ENCODE peak calls at places on chromosomes 3 and 15, in seven cellular contexts. W, O, Y, Z, K, V and T are unnamed samples.

GRCh38 chr15:89184886-89185526 is 36.4 kb downstream of the RLBP1 start:
- DNase-seq in W (no peak), O (no peak), Y (no peak), Z (no peak), K (no peak), V (no peak), T (no peak)

GRCh38 chr3:87227104-87227834 is at the start of gene CHMP2B:
- DNase-seq in W (peak), O (peak), Y (peak), Z (peak), K (peak), V (peak), T (peak)

GRCh38 chr3:10933470-10933957 is 59.0 kb upstream of the SLC6A1 start:
- DNase-seq in W (no peak), O (peak), Y (no peak), Z (no peak), K (no peak), V (peak), T (no peak)

GRCh38 chr15:63381301-63382192 is at the start of gene CA12:
- DNase-seq in W (no peak), O (no peak), Y (no peak), Z (peak), K (peak), V (peak), T (no peak)

GRCh38 chr15:72353266-72353665 is 22.5 kb downstream of the HEXA start:
- DNase-seq in W (no peak), O (no peak), Y (no peak), Z (no peak), K (no peak), V (no peak), T (no peak)

GRCh38 chr3:101279162-101279561 is 41.2 kb downstream of the IMPG2 start:
- DNase-seq in W (no peak), O (no peak), Y (no peak), Z (no peak), K (no peak), V (no peak), T (no peak)

GRCh38 chr3:178658694-178659315 is 122.6 kb downstream of the KCNMB2 start:
- DNase-seq in W (no peak), O (no peak), Y (no peak), Z (no peak), K (no peak), V (no peak), T (no peak)

GRCh38 chr15:80309769-80310384 is 57.9 kb upstream of the CTXND1 start:
- DNase-seq in W (no peak), O (no peak), Y (no peak), Z (peak), K (no peak), V (no peak), T (no peak)

GRCh38 chr3:139559541-139559940 is 20.0 kb upstream of the RBP1 start:
- DNase-seq in W (no peak), O (no peak), Y (no peak), Z (no peak), K (no peak), V (no peak), T (no peak)

GRCh38 chr15:73079570-73079969 is 27.3 kb downstream of the NEO1 start:
- DNase-seq in W (no peak), O (no peak), Y (no peak), Z (no peak), K (no peak), V (no peak), T (no peak)

GRCh38 chr3:58337190-58337589 is 4.5 kb downstream of the PXK start:
- DNase-seq in W (no peak), O (no peak), Y (no peak), Z (no peak), K (no peak), V (no peak), T (no peak)

GRCh38 chr3:123792473-123793201 is 91.5 kb downstream of the MYLK start:
- DNase-seq in W (no peak), O (no peak), Y (no peak), Z (no peak), K (no peak), V (no peak), T (no peak)

GRCh38 chr3:66378256-66378655 is 122.6 kb downstream of the LRIG1 start:
- DNase-seq in W (no peak), O (no peak), Y (no peak), Z (peak), K (no peak), V (no peak), T (no peak)

GRCh38 chr3:169846458-169847193 is 23.1 kb downstream of the LRRC31 start:
- DNase-seq in W (no peak), O (no peak), Y (peak), Z (no peak), K (no peak), V (no peak), T (no peak)

GRCh38 chr3:194610690-194611089 is 22.5 kb downstream of the TMEM44 start:
- DNase-seq in W (no peak), O (no peak), Y (no peak), Z (no peak), K (no peak), V (no peak), T (no peak)

GRCh38 chr3:86702381-86702958 is 288.5 kb downstream of the VGLL3 start:
- DNase-seq in W (no peak), O (no peak), Y (no peak), Z (peak), K (no peak), V (no peak), T (no peak)

GRCh38 chr3:11596387-11596786 is 47.3 kb downstream of the VGLL4 start:
- DNase-seq in W (no peak), O (no peak), Y (no peak), Z (no peak), K (no peak), V (no peak), T (peak)

GRCh38 chr15:50042775-50043174 is 76.3 kb downstream of the ATP8B4 start:
- DNase-seq in W (no peak), O (no peak), Y (no peak), Z (no peak), K (no peak), V (no peak), T (no peak)

GRCh38 chr15:40456299-40456712 is 14.5 kb upstream of the CHST14 start:
- DNase-seq in W (no peak), O (no peak), Y (no peak), Z (no peak), K (peak), V (no peak), T (no peak)

GRCh38 chr15:66498501-66499386 is 1.2 kb upstream of the SNAPC5 start:
- DNase-seq in W (no peak), O (no peak), Y (no peak), Z (peak), K (no peak), V (no peak), T (peak)

GRCh38 chr3:105367063-105367405 is 325 bp downstream of the ALCAM start:
- DNase-seq in W (no peak), O (no peak), Y (no peak), Z (peak), K (no peak), V (peak), T (no peak)

GRCh38 chr3:129505341-129505740 is 23.1 kb upstream of the RHO start:
- DNase-seq in W (no peak), O (no peak), Y (no peak), Z (no peak), K (no peak), V (no peak), T (no peak)

GRCh38 chr15:65466901-65467300 is 44.2 kb upstream of the IGDCC4 start:
- DNase-seq in W (no peak), O (no peak), Y (no peak), Z (no peak), K (no peak), V (no peak), T (no peak)

GRCh38 chr3:78659386-78659987 is 1108.3 kb downstream of the ROBO1 start:
- DNase-seq in W (peak), O (no peak), Y (peak), Z (peak), K (no peak), V (no peak), T (no peak)

GRCh38 chr3:101667331-101667730 is 9.6 kb downstream of the ZBTB11 start:
- DNase-seq in W (no peak), O (no peak), Y (no peak), Z (no peak), K (no peak), V (no peak), T (no peak)

GRCh38 chr15:80445300-80446041 is 41.3 kb downstream of the ARNT2 start:
- DNase-seq in W (no peak), O (no peak), Y (no peak), Z (no peak), K (no peak), V (no peak), T (peak)

GRCh38 chr15:63156086-63156707 is 1.1 kb downstream of the RPS27L start:
- DNase-seq in W (no peak), O (no peak), Y (no peak), Z (no peak), K (no peak), V (no peak), T (no peak)

GRCh38 chr3:174440350-174440716 is 418.8 kb upstream of the NAALADL2 start:
- DNase-seq in W (peak), O (no peak), Y (peak), Z (peak), K (peak), V (no peak), T (no peak)

GRCh38 chr3:26484140-26484539 is 138.4 kb upstream of the LRRC3B start:
- DNase-seq in W (no peak), O (no peak), Y (no peak), Z (peak), K (no peak), V (no peak), T (no peak)

GRCh38 chr15:59191855-59192237 is 14.8 kb upstream of the LDHAL6B start:
- DNase-seq in W (no peak), O (no peak), Y (peak), Z (no peak), K (no peak), V (no peak), T (no peak)

GRCh38 chr15:59696332-59696731 is 7.2 kb upstream of the BNIP2 start:
- DNase-seq in W (no peak), O (no peak), Y (no peak), Z (no peak), K (no peak), V (no peak), T (no peak)

GRCh38 chr3:117921908-117922456 is 1112.7 kb downstream of the IGSF11 start:
- DNase-seq in W (no peak), O (no peak), Y (no peak), Z (peak), K (no peak), V (no peak), T (no peak)

GRCh38 chr15:67433495-67434099 is 87.3 kb upstream of the C15orf61 start:
- DNase-seq in W (peak), O (peak), Y (peak), Z (peak), K (peak), V (peak), T (peak)

GRCh38 chr3:195524171-195524896 is 18.8 kb downstream of the PPP1R2 start:
- DNase-seq in W (no peak), O (no peak), Y (no peak), Z (no peak), K (no peak), V (no peak), T (no peak)

GRCh38 chr3:155919728-155920127 is 49.3 kb downstream of the GMPS start:
- DNase-seq in W (no peak), O (no peak), Y (no peak), Z (no peak), K (no peak), V (no peak), T (no peak)

GRCh38 chr15:77798151-77798550 is 165.4 kb upstream of the LINGO1 start:
- DNase-seq in W (no peak), O (no peak), Y (no peak), Z (no peak), K (no peak), V (peak), T (no peak)

GRCh38 chr3:7581831-7582230 is 720.9 kb downstream of the GRM7 start:
- DNase-seq in W (no peak), O (no peak), Y (no peak), Z (no peak), K (no peak), V (no peak), T (no peak)

GRCh38 chr3:63232764-63233396 is 45.2 kb upstream of the SYNPR start:
- DNase-seq in W (no peak), O (no peak), Y (no peak), Z (peak), K (no peak), V (no peak), T (no peak)

GRCh38 chr3:126990890-126991289 is 8.0 kb downstream of the PLXNA1 start:
- DNase-seq in W (no peak), O (no peak), Y (no peak), Z (no peak), K (no peak), V (no peak), T (no peak)

GRCh38 chr3:47162695-47163022 is 1.3 kb downstream of the SETD2 start:
- DNase-seq in W (no peak), O (no peak), Y (no peak), Z (no peak), K (no peak), V (no peak), T (no peak)

GRCh38 chr3:47161983-47162694 is 1.8 kb downstream of the SETD2 start:
- DNase-seq in W (no peak), O (no peak), Y (no peak), Z (no peak), K (no peak), V (no peak), T (no peak)

GRCh38 chr3:47159820-47160219 is 4.1 kb downstream of the SETD2 start:
- DNase-seq in W (no peak), O (no peak), Y (no peak), Z (no peak), K (no peak), V (no peak), T (no peak)

GRCh38 chr3:47163990-47164848 is at the start of gene SETD2:
- DNase-seq in W (peak), O (peak), Y (peak), Z (peak), K (peak), V (peak), T (peak)

GRCh38 chr3:47163023-47163989 is 607 bp downstream of the SETD2 start:
- DNase-seq in W (peak), O (peak), Y (no peak), Z (peak), K (no peak), V (peak), T (peak)
- TF ChIP-seq CTCF in W (no peak), O (no peak), Y (no peak), Z (no peak), K (no peak), V (no peak), T (no peak)

GRCh38 chr15:84604804-84605203 is 4.0 kb downstream of the ZSCAN2 start:
- DNase-seq in W (no peak), O (no peak), Y (no peak), Z (no peak), K (no peak), V (no peak), T (no peak)
- H3K4me3 ChIP-seq in W (no peak), O (no peak), Y (no peak), Z (peak), K (no peak), V (no peak), T (no peak)

GRCh38 chr3:112767177-112767576 is 79.5 kb downstream of the CD200R1L start:
- DNase-seq in W (peak), O (no peak), Y (no peak), Z (no peak), K (no peak), V (no peak), T (no peak)
- TF ChIP-seq CTCF in W (no peak), O (no peak), Y (no peak), Z (no peak), K (no peak), V (no peak), T (no peak)

DNA sequence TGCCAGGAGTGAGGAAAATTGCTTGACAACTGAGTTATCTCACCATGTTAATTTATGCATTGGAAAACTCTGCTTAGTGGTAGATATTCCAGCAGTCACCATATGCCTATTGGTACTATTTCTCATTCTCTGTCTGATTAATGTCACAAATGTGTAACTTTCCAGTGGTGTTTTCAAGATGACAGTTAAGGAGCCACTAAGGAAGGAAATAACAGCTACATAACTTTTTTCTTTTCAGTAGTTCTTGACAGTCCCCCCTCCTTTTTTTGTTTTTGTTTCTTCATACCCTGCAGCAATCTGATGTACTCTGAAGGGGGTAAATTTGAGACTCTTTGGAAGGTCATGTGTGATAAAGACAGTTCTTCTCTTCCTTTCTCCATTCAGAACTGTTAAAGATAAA is 13.1 kb downstream of the RASA2 start:
- DNase-seq in W (no peak), O (no peak), Y (no peak), Z (no peak), K (no peak), V (no peak), T (no peak)
- H3K4me3 ChIP-seq in W (no peak), O (no peak), Y (no peak), Z (no peak), K (no peak), V (no peak), T (no peak)

GRCh38 chr3:148075829-148076716 is 621.6 kb upstream of the AGTR1 start:
- DNase-seq in W (no peak), O (no peak), Y (peak), Z (peak), K (no peak), V (no peak), T (no peak)
- TF ChIP-seq CTCF in W (no peak), O (peak), Y (peak), Z (peak), K (peak), V (no peak), T (peak)

GRCh38 chr3:120560304-120561250 is 35.6 kb upstream of the NDUFB4 start:
- DNase-seq in W (no peak), O (no peak), Y (no peak), Z (peak), K (no peak), V (no peak), T (no peak)
- H3K4me3 ChIP-seq in W (no peak), O (no peak), Y (no peak), Z (peak), K (no peak), V (no peak), T (no peak)

DNA sequence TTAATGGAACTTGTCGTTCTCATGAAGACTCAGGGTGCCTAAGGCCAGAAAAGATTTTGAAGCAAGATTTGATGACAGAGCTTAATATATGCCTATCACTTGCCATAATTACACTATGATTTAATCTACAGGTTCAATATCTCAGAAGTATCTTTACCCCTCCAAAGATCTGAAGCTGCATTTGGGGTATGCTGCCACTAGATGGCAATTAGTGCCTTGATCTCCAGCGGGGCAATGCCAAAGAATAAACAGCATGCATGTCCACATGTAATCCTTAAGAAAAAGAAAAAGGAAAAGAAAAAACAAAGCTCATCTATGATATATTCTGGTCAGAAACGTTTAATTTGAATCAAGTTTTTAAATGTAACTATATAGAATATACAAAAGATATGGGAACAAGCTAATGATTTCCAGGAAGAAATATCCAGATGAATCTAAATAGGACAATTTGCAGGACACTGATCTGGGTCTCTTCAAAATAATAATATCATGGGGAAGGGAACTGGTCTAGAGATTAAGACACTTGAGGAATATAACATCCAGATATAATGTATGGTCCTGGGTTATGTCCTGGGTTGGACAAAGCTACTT is 55.0 kb upstream of the SOX14 start:
- DNase-seq in W (no peak), O (no peak), Y (no peak), Z (peak), K (no peak), V (no peak), T (no peak)
- TF ChIP-seq CTCF in W (no peak), O (no peak), Y (peak), Z (peak), K (no peak), V (no peak), T (no peak)

GRCh38 chr3:45106874-45107273 is 39.3 kb downstream of the CDCP1 start:
- DNase-seq in W (no peak), O (no peak), Y (no peak), Z (no peak), K (no peak), V (no peak), T (no peak)

GRCh38 chr3:45110185-45110833 is 35.9 kb downstream of the CDCP1 start:
- DNase-seq in W (no peak), O (no peak), Y (no peak), Z (no peak), K (no peak), V (no peak), T (no peak)

GRCh38 chr3:45112939-45113338 is 33.2 kb downstream of the CDCP1 start:
- DNase-seq in W (peak), O (no peak), Y (no peak), Z (no peak), K (no peak), V (no peak), T (no peak)

GRCh38 chr3:45105855-45106655 is 40.1 kb downstream of the CDCP1 start:
- DNase-seq in W (no peak), O (no peak), Y (peak), Z (no peak), K (no peak), V (no peak), T (no peak)

DNA sequence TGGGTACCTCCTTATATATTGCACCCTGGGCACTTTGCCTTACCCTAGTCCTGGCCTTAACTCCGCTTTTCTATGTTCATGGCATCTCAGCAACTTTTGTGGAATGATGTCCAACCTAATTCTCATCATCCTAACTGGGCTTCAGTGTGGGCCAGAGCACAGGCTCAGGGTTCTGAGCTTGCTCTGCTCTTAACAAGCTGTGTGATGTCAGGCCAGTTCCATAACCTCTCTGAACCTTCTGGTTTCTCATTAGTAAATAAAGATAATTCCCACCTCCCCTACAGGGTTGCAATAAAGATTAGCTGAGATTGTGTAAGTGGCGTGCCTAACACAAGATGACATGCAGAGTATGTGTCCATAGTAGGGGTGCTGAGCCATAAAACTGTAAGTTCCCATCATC is 36.4 kb downstream of the CDCP1 start:
- DNase-seq in W (no peak), O (no peak), Y (no peak), Z (no peak), K (no peak), V (no peak), T (no peak)
- H3K4me3 ChIP-seq in W (no peak), O (no peak), Y (no peak), Z (no peak), K (no peak), V (no peak), T (no peak)